ENCODE peak calls at places on chromosomes 7 and 10, in six cellular contexts. Q is aorta, L is cardiac muscle cell, T is SJSA1, G is neuronal stem cell, Y is RWPE1. F is an unnamed sample.

GRCh38 chr7:139776486-139777303 is 1.1 kb downstream of the HIPK2 start:
- DNase-seq in L (peak; percentile 41), G (peak; percentile 26), Y (peak; percentile 20), Q (no peak), T (peak; percentile 68), F (peak; percentile 3)

GRCh38 chr7:144018065-144018464 is 17.9 kb downstream of the OR6B1 start:
- DNase-seq in Y (no peak), Q (no peak), L (no peak), T (no peak), G (no peak), F (no peak)

GRCh38 chr7:114426380-114426779 is 11.8 kb downstream of the FOXP2 start:
- DNase-seq in L (no peak), G (no peak), T (no peak), Q (no peak), Y (no peak), F (no peak)

GRCh38 chr10:48772059-48772458 is 87.4 kb downstream of the WDFY4 start:
- DNase-seq in Y (no peak), L (no peak), Q (no peak), T (no peak), G (no peak), F (no peak)

GRCh38 chr7:151863386-151864079 is 13.4 kb downstream of the PRKAG2 start:
- DNase-seq in Q (peak; percentile 35), G (no peak), L (peak; percentile 19), T (no peak), Y (no peak), F (no peak)

GRCh38 chr7:77427996-77428603 is 12.0 kb upstream of the GSAP start:
- DNase-seq in G (peak; percentile 30), T (peak; percentile 69), Y (no peak), L (peak; percentile 50), Q (no peak), F (peak; percentile 6)

GRCh38 chr7:24601600-24601999 is 28.3 kb downstream of the PALS2 start:
- DNase-seq in G (no peak), Y (no peak), L (no peak), T (no peak), Q (no peak), F (no peak)

GRCh38 chr10:4141471-4141870 is 356.5 kb upstream of the KLF6 start:
- DNase-seq in T (peak; percentile 11), L (peak; percentile 37), Q (no peak), G (no peak), Y (no peak), F (no peak)

GRCh38 chr7:7220821-7221220 is 38.5 kb downstream of the C1GALT1 start:
- DNase-seq in L (no peak), G (no peak), Q (no peak), Y (no peak), T (no peak), F (no peak)

GRCh38 chr7:130882396-130882795 is 148.4 kb upstream of the KLF14 start:
- DNase-seq in G (no peak), T (no peak), Y (no peak), L (no peak), Q (no peak), F (no peak)

GRCh38 chr7:90958669-90959068 is 305.6 kb upstream of the FZD1 start:
- DNase-seq in Y (no peak), G (no peak), Q (no peak), L (no peak), T (no peak), F (no peak)

GRCh38 chr7:75915416-75916156 is 631 bp downstream of the POR start:
- DNase-seq in T (peak; percentile 45), Q (peak; percentile 48), L (no peak), Y (no peak), G (no peak), F (peak; percentile 38)

GRCh38 chr7:69911337-69911736 is 313.1 kb downstream of the AUTS2 start:
- DNase-seq in Y (no peak), Q (no peak), L (no peak), T (no peak), G (no peak), F (no peak)

GRCh38 chr10:95478185-95478584 is 83.0 kb downstream of the SORBS1 start:
- DNase-seq in G (no peak), Q (no peak), Y (no peak), T (no peak), L (no peak), F (no peak)

GRCh38 chr7:459584-460373 is 59.9 kb downstream of the PDGFA start:
- DNase-seq in T (no peak), Y (no peak), G (no peak), Q (peak; percentile 40), L (no peak), F (no peak)

GRCh38 chr10:4677296-4678021 is 148.5 kb upstream of the AKR1E2 start:
- DNase-seq in Y (peak; percentile 59), L (no peak), Q (no peak), G (no peak), T (no peak), F (no peak)

GRCh38 chr10:33334170-33334838 is at the start of gene NRP1:
- DNase-seq in Q (peak; percentile 65), T (peak; percentile 73), G (peak; percentile 56), Y (peak; percentile 40), L (peak; percentile 49), F (no peak)

GRCh38 chr10:91614254-91614624 is 18.6 kb downstream of the PPP1R3C start:
- DNase-seq in Y (no peak), G (no peak), T (peak; percentile 71), Q (no peak), L (no peak), F (no peak)

GRCh38 chr7:43467406-43467805 is 115.5 kb upstream of the STK17A start:
- DNase-seq in Y (no peak), T (no peak), G (no peak), L (no peak), Q (no peak), F (no peak)

GRCh38 chr7:105776986-105777910 is 99.2 kb downstream of the ATXN7L1 start:
- DNase-seq in Y (no peak), G (no peak), T (peak; percentile 44), Q (no peak), L (no peak), F (no peak)

GRCh38 chr7:21370283-21370982 is 57.5 kb upstream of the SP4 start:
- DNase-seq in T (no peak), G (no peak), Q (no peak), Y (no peak), L (no peak), F (no peak)

GRCh38 chr7:21367537-21367936 is 60.3 kb upstream of the SP4 start:
- DNase-seq in T (no peak), L (no peak), Y (no peak), G (no peak), Q (no peak), F (no peak)

GRCh38 chr7:21367081-21367480 is 60.8 kb upstream of the SP4 start:
- DNase-seq in Q (no peak), Y (no peak), L (no peak), T (no peak), G (no peak), F (no peak)

GRCh38 chr7:21365866-21366624 is 61.8 kb upstream of the SP4 start:
- DNase-seq in G (no peak), T (no peak), L (no peak), Y (peak; percentile 79), Q (no peak), F (no peak)

GRCh38 chr7:21368317-21368716 is 59.6 kb upstream of the SP4 start:
- DNase-seq in T (no peak), Q (no peak), L (no peak), G (no peak), Y (no peak), F (no peak)
- H3K27ac ChIP-seq in T (no peak overlapping the region), Q (no peak overlapping the region), L (no peak overlapping the region), G (no peak overlapping the region), Y (no peak overlapping the region), F (no peak overlapping the region)

GRCh38 chr7:29102554-29103151 is 43.7 kb downstream of the CPVL start:
- DNase-seq in T (peak; percentile 52), Y (no peak), Q (peak; percentile 73), G (no peak), L (peak; percentile 75), F (no peak)
- H3K27ac ChIP-seq in T (no peak overlapping the region), Y (no peak overlapping the region), Q (no peak overlapping the region), G (no peak overlapping the region), L (no peak overlapping the region), F (no peak overlapping the region)

GRCh38 chr7:93817561-93817960 is 73.0 kb downstream of the TFPI2 start:
- DNase-seq in G (no peak), Q (no peak), T (no peak), L (no peak), Y (no peak), F (no peak)

GRCh38 chr7:93813514-93813913 is 77.0 kb downstream of the TFPI2 start:
- DNase-seq in T (no peak), G (no peak), Q (no peak), Y (no peak), L (no peak), F (no peak)

GRCh38 chr7:93821463-93821862 is 69.1 kb downstream of the TFPI2 start:
- DNase-seq in T (no peak), L (no peak), G (no peak), Q (no peak), Y (no peak), F (no peak)

GRCh38 chr7:93819699-93820098 is 70.9 kb downstream of the TFPI2 start:
- DNase-seq in T (no peak), Y (no peak), Q (no peak), L (no peak), G (no peak), F (no peak)

GRCh38 chr7:93817004-93817403 is 73.5 kb downstream of the TFPI2 start:
- DNase-seq in G (peak; percentile 40), Q (no peak), T (no peak), L (no peak), Y (no peak), F (no peak)
- H3K27ac ChIP-seq in G (peak overlapping the region; percentile 75), Q (peak overlapping the region; percentile 9), T (no peak overlapping the region), L (no peak overlapping the region), Y (no peak overlapping the region), F (no peak overlapping the region)

DNA sequence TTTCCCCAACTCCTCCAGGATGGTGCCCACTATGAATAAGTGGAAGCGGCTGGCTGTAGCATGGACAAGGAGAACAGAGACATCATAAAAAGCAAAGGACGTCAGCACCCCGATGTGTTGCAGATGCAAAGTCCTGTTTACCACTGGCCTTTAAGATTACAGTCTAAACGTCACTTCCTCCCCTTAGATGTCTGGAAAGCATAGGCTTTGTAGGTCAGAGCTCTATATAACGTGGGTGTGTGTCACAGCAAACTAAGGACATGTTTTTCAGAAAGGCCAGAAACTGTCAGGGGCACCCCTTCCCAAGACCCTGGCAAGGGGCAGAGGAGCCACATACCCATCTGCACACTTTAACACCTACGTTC is 7.9 kb downstream of the COBL start:
- DNase-seq in Y (no peak), L (no peak), T (no peak), G (no peak), Q (no peak), F (no peak)
- H3K27ac ChIP-seq in Y (no peak overlapping the region), L (no peak overlapping the region), T (no peak overlapping the region), G (no peak overlapping the region), Q (no peak overlapping the region), F (no peak overlapping the region)

GRCh38 chr7:155770186-155770585 is 42.1 kb downstream of the SHH start:
- DNase-seq in T (no peak), G (no peak), L (no peak), Q (no peak), Y (no peak), F (no peak)

GRCh38 chr7:155776606-155777005 is 35.7 kb downstream of the SHH start:
- DNase-seq in Y (no peak), G (no peak), T (no peak), Q (no peak), L (no peak), F (no peak)

GRCh38 chr7:155775691-155776090 is 36.6 kb downstream of the SHH start:
- DNase-seq in G (no peak), Q (no peak), Y (no peak), L (no peak), T (no peak), F (no peak)

GRCh38 chr7:155774947-155775346 is 37.3 kb downstream of the SHH start:
- DNase-seq in T (no peak), Y (no peak), L (no peak), G (no peak), Q (no peak), F (no peak)

GRCh38 chr7:155773531-155773930 is 38.7 kb downstream of the SHH start:
- DNase-seq in Q (no peak), L (no peak), Y (no peak), T (no peak), G (no peak), F (no peak)
- H3K27ac ChIP-seq in Q (no peak overlapping the region), L (no peak overlapping the region), Y (no peak overlapping the region), T (no peak overlapping the region), G (no peak overlapping the region), F (no peak overlapping the region)